ENCODE peak calls at places on chromosomes 3 and 15, in ten cellular contexts. G is astrocyte of the cerebellum; N is epithelial cell of esophagus; F is CD8-positive, alpha-beta T cell; V is lower lobe of right lung; P is type B pancreatic cell; E is cardiac fibroblast; U is brain microvascular endothelial cell; J is AG10803; M is heart left ventricle. W is an unnamed sample.

GRCh38 chr3:27500051-27500450 is 15.9 kb upstream of the SLC4A7 start:
- DNase-seq in G (no peak), N (no peak), F (no peak), V (no peak), P (no peak), E (no peak), U (no peak), J (no peak), M (no peak), W (no peak)

GRCh38 chr3:42010530-42010929 is 48.6 kb upstream of the ULK4 start:
- DNase-seq in G (no peak), N (no peak), F (no peak), V (no peak), P (no peak), E (no peak), U (no peak), J (no peak), M (no peak), W (no peak)

GRCh38 chr3:59809750-59810444 is 760.1 kb upstream of the CFAP20DC start:
- DNase-seq in G (peak), N (peak), F (no peak), V (no peak), P (no peak), E (peak), U (peak), J (peak), M (no peak), W (no peak)

GRCh38 chr3:149090907-149091306 is 4.6 kb upstream of the HLTF start:
- DNase-seq in G (no peak), N (no peak), F (no peak), V (no peak), P (no peak), E (no peak), U (no peak), J (no peak), M (no peak), W (no peak)

GRCh38 chr3:4771238-4771637 is 208.0 kb upstream of the BHLHE40 start:
- DNase-seq in G (no peak), N (no peak), F (no peak), V (no peak), P (no peak), E (no peak), U (no peak), J (no peak), M (no peak), W (no peak)

GRCh38 chr3:7877312-7877711 is 624.3 kb upstream of the LMCD1 start:
- DNase-seq in G (no peak), N (peak), F (no peak), V (no peak), P (no peak), E (no peak), U (no peak), J (no peak), M (no peak), W (no peak)

GRCh38 chr3:54188176-54188791 is 65.9 kb downstream of the CACNA2D3 start:
- DNase-seq in G (peak), N (peak), F (no peak), V (no peak), P (peak), E (peak), U (peak), J (peak), M (peak), W (no peak)

GRCh38 chr15:93121089-93121488 is 32.1 kb upstream of the RGMA start:
- DNase-seq in G (no peak), N (no peak), F (no peak), V (no peak), P (no peak), E (no peak), U (no peak), J (no peak), M (no peak), W (no peak)

GRCh38 chr15:71387825-71388224 is 272.6 kb downstream of the THSD4 start:
- DNase-seq in G (no peak), N (no peak), F (no peak), V (no peak), P (no peak), E (no peak), U (no peak), J (no peak), M (no peak), W (no peak)

GRCh38 chr15:96390986-96391385 is 60.5 kb downstream of the NR2F2 start:
- DNase-seq in G (no peak), N (peak), F (no peak), V (no peak), P (no peak), E (no peak), U (no peak), J (no peak), M (no peak), W (no peak)

GRCh38 chr15:64246364-64247189 is 83.8 kb upstream of the PPIB start:
- DNase-seq in G (peak), N (peak), F (no peak), V (no peak), P (no peak), E (peak), U (peak), J (peak), M (no peak), W (no peak)

GRCh38 chr3:196268270-196269163 is 19.0 kb downstream of the PCYT1A start:
- DNase-seq in G (peak), N (peak), F (no peak), V (no peak), P (no peak), E (peak), U (peak), J (peak), M (peak), W (no peak)

GRCh38 chr3:124033360-124034015 is 41.6 kb upstream of the ROPN1 start:
- DNase-seq in G (no peak), N (no peak), F (no peak), V (peak), P (peak), E (no peak), U (no peak), J (peak), M (peak), W (peak)

GRCh38 chr3:121855555-121855954 is 20.5 kb downstream of the EAF2 start:
- DNase-seq in G (no peak), N (peak), F (no peak), V (no peak), P (no peak), E (peak), U (peak), J (no peak), M (no peak), W (no peak)

GRCh38 chr3:121852256-121852655 is 17.2 kb downstream of the EAF2 start:
- DNase-seq in G (no peak), N (peak), F (no peak), V (no peak), P (no peak), E (no peak), U (no peak), J (no peak), M (no peak), W (no peak)
- TF ChIP-seq CTCF in G (no peak), N (no peak), F (no peak), V (no peak), P (no peak), E (no peak), U (no peak), J (no peak), M (no peak), W (no peak)

DNA sequence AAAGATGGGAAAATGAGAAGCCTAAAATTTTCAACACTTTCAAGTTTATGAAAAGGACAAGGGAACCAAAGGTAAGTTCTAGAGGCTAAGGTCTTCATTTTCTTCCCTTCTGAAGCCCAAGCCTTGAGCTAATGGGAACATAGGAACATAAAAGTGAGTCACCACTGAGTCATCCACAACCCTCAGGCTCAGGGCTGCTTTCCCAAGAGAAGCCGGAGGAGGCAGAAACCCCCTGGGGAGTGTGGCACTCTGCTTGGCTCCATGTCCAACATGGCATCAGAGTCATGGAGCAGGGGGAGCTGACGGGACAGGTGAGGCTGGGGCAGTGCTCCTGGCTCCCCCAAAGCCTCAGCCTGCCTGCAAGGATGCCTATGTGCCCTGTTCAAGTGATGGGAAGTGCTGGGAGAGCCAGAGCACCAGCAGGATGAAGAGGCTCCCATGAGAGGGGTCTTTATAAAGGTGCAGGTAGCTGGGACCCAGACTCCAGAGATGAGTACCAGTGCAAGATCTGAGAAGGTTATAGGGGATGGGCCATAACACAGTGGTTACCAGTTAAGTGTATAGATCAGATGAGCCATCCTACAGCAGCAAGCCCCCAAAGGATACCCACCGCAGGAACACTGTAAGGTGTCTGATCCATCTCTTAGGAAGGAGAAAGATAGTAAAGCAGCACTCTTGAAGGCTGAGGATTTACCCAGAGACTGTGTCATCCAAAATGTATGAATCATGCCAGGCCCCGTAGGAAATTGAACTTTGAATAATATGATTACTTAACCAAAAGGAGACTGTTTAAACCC is 31.8 kb upstream of the RYR3 start:
- DNase-seq in G (peak), N (peak), F (no peak), V (no peak), P (no peak), E (peak), U (peak), J (peak), M (no peak), W (no peak)
- TF ChIP-seq CTCF in G (peak), N (peak), F (no peak), V (no peak), P (no peak), E (peak), U (peak), J (peak), M (no peak), W (no peak)

GRCh38 chr3:133940536-133940935 is 44.9 kb upstream of the RAB6B start:
- DNase-seq in G (no peak), N (no peak), F (no peak), V (no peak), P (no peak), E (no peak), U (no peak), J (no peak), M (no peak), W (peak)

GRCh38 chr3:133939496-133939835 is 43.8 kb upstream of the RAB6B start:
- DNase-seq in G (no peak), N (no peak), F (no peak), V (no peak), P (peak), E (no peak), U (no peak), J (no peak), M (no peak), W (peak)

GRCh38 chr3:133937756-133938601 is 42.3 kb upstream of the RAB6B start:
- DNase-seq in G (peak), N (no peak), F (no peak), V (no peak), P (peak), E (peak), U (no peak), J (peak), M (no peak), W (peak)

GRCh38 chr3:133937061-133937686 is 41.5 kb upstream of the RAB6B start:
- DNase-seq in G (no peak), N (no peak), F (no peak), V (no peak), P (peak), E (no peak), U (no peak), J (no peak), M (no peak), W (peak)

DNA sequence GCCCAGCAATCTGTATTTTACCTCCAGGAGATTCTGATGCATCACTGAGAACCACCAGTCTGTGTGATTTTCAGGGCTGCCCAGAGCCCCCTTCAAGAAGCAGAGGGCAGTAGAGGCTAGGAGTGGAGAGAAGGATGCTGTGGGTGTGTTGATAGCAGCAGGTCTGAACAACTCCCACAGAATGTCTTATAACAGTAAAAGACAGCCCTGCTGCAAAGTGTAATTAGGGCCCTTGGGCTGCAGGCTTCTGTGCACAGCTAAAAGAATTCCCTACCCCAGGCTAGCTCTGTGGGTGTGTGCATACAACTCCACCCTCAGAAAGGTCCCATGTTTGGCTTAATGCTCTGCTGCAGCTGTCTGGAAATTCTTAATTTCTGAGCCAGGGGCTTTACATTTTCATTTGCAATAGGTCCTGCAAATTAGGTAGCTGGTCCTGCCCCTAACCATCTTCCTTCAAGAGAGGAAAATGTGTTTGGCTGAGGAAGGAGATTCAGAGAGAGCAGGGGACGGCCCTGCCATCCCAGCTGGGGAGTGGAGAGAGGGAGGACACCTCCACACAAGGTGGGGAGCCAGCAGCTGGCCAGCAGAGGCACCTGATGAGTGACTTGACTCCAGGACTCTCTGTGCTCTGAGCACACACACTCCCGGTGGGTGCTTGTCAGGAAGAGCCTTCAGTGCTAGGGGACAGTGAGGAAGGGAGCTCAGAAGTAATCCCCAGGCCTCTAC is 43.3 kb upstream of the RAB6B start:
- DNase-seq in G (no peak), N (peak), F (no peak), V (no peak), P (peak), E (peak), U (no peak), J (no peak), M (no peak), W (peak)
- TF ChIP-seq CTCF in G (peak), N (no peak), F (no peak), V (no peak), P (no peak), E (peak), U (peak), J (no peak), M (peak), W (no peak)

DNA sequence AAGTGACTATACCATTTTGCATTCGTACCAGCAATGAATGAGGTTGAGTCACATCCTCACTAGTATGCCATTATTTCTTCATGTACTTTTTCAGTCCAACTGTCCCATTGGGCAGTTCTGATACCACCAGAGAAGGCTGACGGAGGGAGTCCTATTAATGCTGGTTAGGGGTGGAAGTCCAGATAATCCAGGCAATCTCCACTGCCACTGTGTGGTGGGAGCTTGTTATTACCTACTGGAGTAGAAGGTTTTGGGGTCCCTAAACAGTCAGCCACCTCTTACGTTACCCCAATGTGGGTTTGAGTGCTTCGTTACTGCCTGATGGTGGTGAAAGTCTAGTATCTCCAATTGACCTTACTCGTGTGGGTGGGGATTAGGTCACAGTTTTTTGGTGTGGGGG is 210.8 kb downstream of the DOCK3 start:
- DNase-seq in G (no peak), N (peak), F (no peak), V (no peak), P (no peak), E (no peak), U (no peak), J (no peak), M (no peak), W (no peak)
- TF ChIP-seq CTCF in G (no peak), N (peak), F (no peak), V (no peak), P (peak), E (no peak), U (no peak), J (peak), M (peak), W (no peak)

GRCh38 chr3:68866157-68866556 is 66.2 kb downstream of the TAFA4 start:
- DNase-seq in G (no peak), N (no peak), F (no peak), V (no peak), P (no peak), E (no peak), U (no peak), J (no peak), M (no peak), W (no peak)
- TF ChIP-seq CTCF in G (no peak), N (no peak), F (no peak), V (no peak), P (peak), E (no peak), U (no peak), J (no peak), M (no peak), W (no peak)

GRCh38 chr15:91973481-91973880 is 120.0 kb downstream of the SLCO3A1 start:
- DNase-seq in G (no peak), N (peak), F (no peak), V (no peak), P (no peak), E (no peak), U (no peak), J (no peak), M (no peak), W (no peak)
- TF ChIP-seq CTCF in G (peak), N (peak), F (no peak), V (no peak), P (no peak), E (peak), U (no peak), J (no peak), M (peak), W (no peak)

W was measured in spleen.